ENCODE peak calls at places on chromosomes 7 and 10, in four cellular contexts. One of them, this sample, is unnamed.

GRCh38 chr7:88315532-88315931 is 8.8 kb upstream of the STEAP4 start:
- DNase-seq in GM23248: no peak
- DNase-seq in tibial nerve: no peak
- DNase-seq in GM12878: no peak
- DNase-seq in this sample: no peak

GRCh38 chr7:8938036-8938435 is 504.6 kb downstream of the NXPH1 start:
- DNase-seq in GM12878: no peak
- DNase-seq in GM23248: no peak
- DNase-seq in tibial nerve: no peak
- DNase-seq in this sample: no peak

GRCh38 chr7:122300607-122301079 is 3.9 kb downstream of the FEZF1 start:
- DNase-seq in GM23248: peak
- DNase-seq in tibial nerve: no peak
- DNase-seq in GM12878: no peak
- DNase-seq in this sample: no peak

GRCh38 chr7:36747969-36748574 is 23.8 kb upstream of the AOAH start:
- DNase-seq in tibial nerve: no peak
- DNase-seq in GM12878: no peak
- DNase-seq in GM23248: no peak
- DNase-seq in this sample: no peak

GRCh38 chr7:155858521-155859061 is 46.3 kb upstream of the SHH start:
- DNase-seq in GM12878: no peak
- DNase-seq in tibial nerve: no peak
- DNase-seq in GM23248: peak
- DNase-seq in this sample: peak

GRCh38 chr10:52308251-52309031 is 5.6 kb upstream of the DKK1 start:
- DNase-seq in GM12878: no peak
- DNase-seq in GM23248: peak
- DNase-seq in tibial nerve: no peak
- DNase-seq in this sample: peak

GRCh38 chr10:48390933-48391845 is 84.7 kb downstream of the MAPK8 start:
- DNase-seq in GM12878: peak
- DNase-seq in GM23248: peak
- DNase-seq in tibial nerve: no peak
- DNase-seq in this sample: peak

GRCh38 chr7:63899691-63900393 is 98.8 kb upstream of the ZNF722 start:
- DNase-seq in GM12878: no peak
- DNase-seq in tibial nerve: peak
- DNase-seq in GM23248: peak
- DNase-seq in this sample: peak

GRCh38 chr7:54940748-54941147 is 78.1 kb upstream of the EGFR start:
- DNase-seq in tibial nerve: no peak
- DNase-seq in GM23248: no peak
- DNase-seq in GM12878: no peak
- DNase-seq in this sample: no peak

GRCh38 chr10:72762042-72762441 is 70.1 kb downstream of the MCU start:
- DNase-seq in GM12878: no peak
- DNase-seq in tibial nerve: no peak
- DNase-seq in GM23248: no peak
- DNase-seq in this sample: no peak

GRCh38 chr10:6649903-6650302 is 69.8 kb upstream of the PRKCQ start:
- DNase-seq in GM12878: no peak
- DNase-seq in tibial nerve: no peak
- DNase-seq in GM23248: no peak
- DNase-seq in this sample: no peak

GRCh38 chr7:131652934-131653333 is 96.5 kb upstream of the PODXL start:
- DNase-seq in GM23248: peak
- DNase-seq in GM12878: no peak
- DNase-seq in tibial nerve: no peak
- DNase-seq in this sample: no peak

GRCh38 chr7:14596421-14596820 is 306.1 kb downstream of the DGKB start:
- DNase-seq in tibial nerve: no peak
- DNase-seq in GM12878: no peak
- DNase-seq in GM23248: peak
- DNase-seq in this sample: peak

GRCh38 chr7:103735377-103735776 is 254.1 kb downstream of the RELN start:
- DNase-seq in GM23248: peak
- DNase-seq in tibial nerve: no peak
- DNase-seq in GM12878: no peak
- DNase-seq in this sample: peak

GRCh38 chr7:31432166-31432565 is 81.7 kb upstream of the ITPRID1 start:
- DNase-seq in tibial nerve: no peak
- DNase-seq in GM23248: peak
- DNase-seq in GM12878: no peak
- DNase-seq in this sample: no peak

GRCh38 chr10:127937915-127938440 is 31.1 kb downstream of the PTPRE start:
- DNase-seq in GM23248: no peak
- DNase-seq in tibial nerve: no peak
- DNase-seq in GM12878: no peak
- DNase-seq in this sample: no peak

GRCh38 chr10:81866753-81867152 is 8.2 kb upstream of the NRG3 start:
- DNase-seq in GM23248: no peak
- DNase-seq in GM12878: no peak
- DNase-seq in tibial nerve: no peak
- DNase-seq in this sample: no peak

GRCh38 chr7:157703131-157703530 is 366.3 kb downstream of the DNAJB6 start:
- DNase-seq in GM23248: no peak
- DNase-seq in GM12878: no peak
- DNase-seq in tibial nerve: no peak
- DNase-seq in this sample: no peak

GRCh38 chr10:44863344-44864041 is 47.6 kb upstream of the TMEM72 start:
- DNase-seq in tibial nerve: no peak
- DNase-seq in GM12878: no peak
- DNase-seq in GM23248: peak
- DNase-seq in this sample: no peak

GRCh38 chr7:97313900-97314299 is 196.4 kb downstream of the SDHAF3 start:
- DNase-seq in GM12878: no peak
- DNase-seq in tibial nerve: no peak
- DNase-seq in GM23248: no peak
- DNase-seq in this sample: no peak

GRCh38 chr7:4067476-4067760 is 614.7 kb upstream of the FOXK1 start:
- DNase-seq in GM23248: no peak
- DNase-seq in GM12878: no peak
- DNase-seq in tibial nerve: no peak
- DNase-seq in this sample: no peak

GRCh38 chr7:108497082-108497725 is 28.7 kb downstream of the PNPLA8 start:
- DNase-seq in tibial nerve: peak
- DNase-seq in GM23248: peak
- DNase-seq in GM12878: peak
- DNase-seq in this sample: peak

GRCh38 chr10:113151178-113151577 is 201.1 kb downstream of the TCF7L2 start:
- DNase-seq in GM12878: no peak
- DNase-seq in GM23248: no peak
- DNase-seq in tibial nerve: no peak
- DNase-seq in this sample: no peak

GRCh38 chr7:50988988-50989387 is 206.3 kb upstream of the GRB10 start:
- DNase-seq in tibial nerve: no peak
- DNase-seq in GM12878: no peak
- DNase-seq in GM23248: no peak
- DNase-seq in this sample: no peak

GRCh38 chr10:118763202-118763988 is 8.6 kb upstream of the CACUL1 start:
- DNase-seq in GM23248: peak
- DNase-seq in GM12878: no peak
- DNase-seq in tibial nerve: no peak
- DNase-seq in this sample: no peak

GRCh38 chr10:24484771-24485170 is 238.9 kb downstream of the ARHGAP21 start:
- DNase-seq in tibial nerve: no peak
- DNase-seq in GM12878: no peak
- DNase-seq in GM23248: no peak
- DNase-seq in this sample: no peak

GRCh38 chr7:64795176-64795575 is 948 bp downstream of the ZNF138 start:
- DNase-seq in GM23248: no peak
- DNase-seq in GM12878: no peak
- DNase-seq in tibial nerve: no peak
- DNase-seq in this sample: no peak

GRCh38 chr10:22271786-22272185 is 44.4 kb upstream of the COMMD3 start:
- DNase-seq in tibial nerve: no peak
- DNase-seq in GM23248: peak
- DNase-seq in GM12878: no peak
- DNase-seq in this sample: no peak

GRCh38 chr10:118694848-118695247 is 59.9 kb downstream of the CACUL1 start:
- DNase-seq in tibial nerve: no peak
- DNase-seq in GM23248: peak
- DNase-seq in GM12878: no peak
- DNase-seq in this sample: no peak

GRCh38 chr10:116741391-116742351 is 695 bp downstream of the HSPA12A start:
- DNase-seq in tibial nerve: no peak
- DNase-seq in GM12878: no peak
- DNase-seq in GM23248: peak
- DNase-seq in this sample: peak

GRCh38 chr10:116743266-116744064 is 1.1 kb upstream of the HSPA12A start:
- DNase-seq in GM12878: no peak
- DNase-seq in tibial nerve: no peak
- DNase-seq in GM23248: no peak
- DNase-seq in this sample: peak

GRCh38 chr10:116738359-116738738 is 4.0 kb downstream of the HSPA12A start:
- DNase-seq in tibial nerve: no peak
- DNase-seq in GM23248: no peak
- DNase-seq in GM12878: no peak
- DNase-seq in this sample: no peak

GRCh38 chr10:116742367-116743265 is at the start of gene HSPA12A:
- DNase-seq in GM23248: peak
- DNase-seq in GM12878: no peak
- DNase-seq in tibial nerve: peak
- DNase-seq in this sample: peak

GRCh38 chr10:116740971-116741370 is 1.4 kb downstream of the HSPA12A start:
- DNase-seq in GM12878: no peak
- DNase-seq in GM23248: no peak
- DNase-seq in tibial nerve: no peak
- DNase-seq in this sample: no peak
- H3K27ac ChIP-seq in GM12878: no peak
- H3K27ac ChIP-seq in GM23248: no peak
- H3K27ac ChIP-seq in tibial nerve: peak
- H3K27ac ChIP-seq in this sample: peak

DNA sequence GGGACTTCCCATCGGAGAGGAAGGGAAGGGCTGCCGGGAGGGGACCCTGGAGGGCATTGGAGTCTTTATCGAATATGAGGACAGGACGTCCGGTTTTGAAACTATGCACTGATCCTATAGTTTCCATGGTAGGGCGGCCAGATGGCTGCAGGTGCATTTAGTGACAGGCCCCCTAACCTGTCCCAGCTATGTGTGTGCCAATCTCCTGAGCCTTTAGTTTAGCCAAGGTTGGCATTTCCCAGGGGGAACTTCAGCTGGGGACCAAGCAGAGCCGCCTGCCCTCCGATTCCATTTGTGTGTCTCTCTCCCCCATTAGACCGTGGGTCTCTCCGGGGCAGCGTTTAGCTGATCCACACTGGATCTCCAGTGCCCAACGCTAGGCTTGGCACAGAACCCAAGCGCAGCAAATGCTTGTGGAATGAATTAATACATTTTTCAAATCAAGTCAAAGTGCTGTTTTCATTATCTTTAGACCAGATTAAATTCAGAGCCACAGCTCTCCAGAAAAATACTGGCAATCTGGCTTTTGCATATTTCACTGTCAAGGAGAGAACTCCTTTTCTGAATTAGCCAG is 19.9 kb downstream of the TMEM270 start:
- DNase-seq in tibial nerve: no peak
- DNase-seq in GM12878: no peak
- DNase-seq in GM23248: peak
- DNase-seq in this sample: no peak
- H3K27ac ChIP-seq in tibial nerve: peak
- H3K27ac ChIP-seq in GM12878: no peak
- H3K27ac ChIP-seq in GM23248: peak
- H3K27ac ChIP-seq in this sample: no peak

DNA sequence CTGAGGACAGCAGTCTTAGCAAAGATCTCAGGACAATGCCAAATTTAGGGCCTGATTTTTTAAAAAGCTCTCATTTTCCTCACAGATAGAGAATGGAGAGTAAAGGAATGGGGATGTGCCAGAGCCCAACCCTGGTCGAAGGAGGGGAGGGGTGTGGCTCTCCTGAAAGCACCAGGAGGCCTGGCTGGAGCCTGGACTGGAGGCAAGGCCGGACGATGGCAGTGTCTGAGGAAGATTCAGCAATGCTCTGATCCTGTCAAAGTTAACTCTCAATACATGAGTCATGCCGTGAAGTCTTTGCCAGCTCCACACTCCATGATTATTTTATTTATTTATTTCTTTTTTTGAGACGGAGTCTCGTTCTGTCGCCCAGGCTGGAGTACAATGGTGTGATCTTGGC is 108.3 kb downstream of the UPF2 start:
- DNase-seq in GM23248: peak
- DNase-seq in tibial nerve: no peak
- DNase-seq in GM12878: no peak
- DNase-seq in this sample: peak
- H3K27ac ChIP-seq in GM23248: no peak
- H3K27ac ChIP-seq in tibial nerve: peak
- H3K27ac ChIP-seq in GM12878: no peak
- H3K27ac ChIP-seq in this sample: peak

GRCh38 chr10:104304346-104304745 is 33.9 kb downstream of the ITPRIP start:
- DNase-seq in GM12878: no peak
- DNase-seq in GM23248: no peak
- DNase-seq in tibial nerve: no peak
- DNase-seq in this sample: no peak

GRCh38 chr10:104306897-104307296 is 31.4 kb downstream of the ITPRIP start:
- DNase-seq in GM23248: no peak
- DNase-seq in tibial nerve: no peak
- DNase-seq in GM12878: no peak
- DNase-seq in this sample: no peak

GRCh38 chr10:104303594-104304178 is 34.6 kb downstream of the ITPRIP start:
- DNase-seq in tibial nerve: no peak
- DNase-seq in GM23248: no peak
- DNase-seq in GM12878: no peak
- DNase-seq in this sample: no peak

GRCh38 chr10:104301907-104302690 is 33.1 kb downstream of the GSTO2 start:
- DNase-seq in GM23248: peak
- DNase-seq in tibial nerve: no peak
- DNase-seq in GM12878: no peak
- DNase-seq in this sample: no peak

DNA sequence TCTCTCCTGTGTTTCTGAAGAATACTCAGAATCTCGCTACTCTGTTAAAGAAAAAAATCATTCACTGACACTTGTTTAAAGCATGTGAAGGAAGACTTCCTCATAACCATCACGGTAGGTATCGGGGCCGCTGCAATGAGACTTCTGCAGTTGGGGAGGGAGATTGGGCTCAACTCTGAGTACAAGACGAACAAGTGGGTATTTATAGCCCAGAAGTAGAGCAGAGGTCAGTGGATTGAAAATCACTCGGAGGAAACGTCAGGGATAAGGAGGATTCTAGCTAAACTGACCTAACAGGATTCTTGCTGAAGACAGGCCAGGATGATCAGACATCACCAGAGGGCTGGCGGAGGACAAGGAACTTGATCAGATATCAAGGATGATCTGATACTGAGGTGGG is 33.3 kb downstream of the ITPRIP start:
- DNase-seq in tibial nerve: no peak
- DNase-seq in GM23248: no peak
- DNase-seq in GM12878: no peak
- DNase-seq in this sample: no peak
- H3K27ac ChIP-seq in tibial nerve: no peak
- H3K27ac ChIP-seq in GM23248: no peak
- H3K27ac ChIP-seq in GM12878: no peak
- H3K27ac ChIP-seq in this sample: no peak